ENCODE peak calls at places on chromosomes 2 and 18, in eight cellular contexts. A is BE2C, W is lower lobe of right lung, H is tibial artery, T is K562, B is endodermal cell, Y is AG04450, P is psoas muscle. I is an unnamed sample. For H3K9me3, the result is how much of the 10 kb centered on the place peaks cover.

GRCh38 chr2:181275643-181276070 is 181.5 kb upstream of the ITGA4 start:
- DNase-seq in P (no peak), A (no peak), Y (no peak), B (peak), H (no peak), T (no peak), W (no peak), I (no peak)

GRCh38 chr18:74906189-74906588 is 302.8 kb downstream of the PTGR3 start:
- DNase-seq in A (no peak), B (no peak), P (no peak), Y (peak), H (no peak), T (no peak), W (no peak), I (no peak)

GRCh38 chr2:45860136-45861106 is 208.9 kb downstream of the PRKCE start:
- DNase-seq in P (peak), H (no peak), W (peak), B (peak), T (no peak), Y (no peak), A (peak), I (peak)

GRCh38 chr2:128640847-128641360 is 322.2 kb upstream of the HS6ST1 start:
- DNase-seq in H (peak), P (no peak), T (no peak), Y (no peak), B (peak), A (no peak), W (no peak), I (no peak)

GRCh38 chr2:134917219-134917957 is 1.2 kb upstream of the CCNT2 start:
- DNase-seq in P (peak), B (peak), T (peak), H (no peak), W (peak), A (no peak), Y (no peak), I (peak)

GRCh38 chr2:172972005-172972619 is 103.5 kb upstream of the MAP3K20 start:
- DNase-seq in Y (no peak), A (peak), B (peak), H (no peak), P (no peak), W (peak), T (peak), I (peak)

GRCh38 chr2:15554525-15555218 is 6.5 kb downstream of the NBAS start:
- DNase-seq in H (no peak), A (no peak), P (no peak), T (peak), B (no peak), W (no peak), Y (no peak), I (no peak)

GRCh38 chr18:21599585-21600525 is 649 bp downstream of the ESCO1 start:
- DNase-seq in T (peak), A (peak), Y (no peak), H (peak), P (peak), B (peak), W (peak), I (peak)

GRCh38 chr2:50606860-50607259 is 425.1 kb downstream of the NRXN1 start:
- DNase-seq in Y (no peak), A (no peak), W (no peak), P (no peak), T (no peak), B (no peak), H (no peak), I (no peak)

GRCh38 chr2:182715121-182715895 is 749 bp upstream of the DNAJC10 start:
- DNase-seq in T (no peak), P (no peak), W (no peak), Y (no peak), A (no peak), H (no peak), B (no peak), I (no peak)

GRCh38 chr2:31694444-31694843 is 113.7 kb upstream of the SRD5A2 start:
- DNase-seq in B (no peak), W (no peak), A (no peak), T (peak), P (no peak), Y (no peak), H (no peak), I (no peak)
- H3K9me3 ChIP-seq in B (half or more), W (under half), A (under half), T (under half), P (under half), Y (under half), H (half or more), I (under half)

DNA sequence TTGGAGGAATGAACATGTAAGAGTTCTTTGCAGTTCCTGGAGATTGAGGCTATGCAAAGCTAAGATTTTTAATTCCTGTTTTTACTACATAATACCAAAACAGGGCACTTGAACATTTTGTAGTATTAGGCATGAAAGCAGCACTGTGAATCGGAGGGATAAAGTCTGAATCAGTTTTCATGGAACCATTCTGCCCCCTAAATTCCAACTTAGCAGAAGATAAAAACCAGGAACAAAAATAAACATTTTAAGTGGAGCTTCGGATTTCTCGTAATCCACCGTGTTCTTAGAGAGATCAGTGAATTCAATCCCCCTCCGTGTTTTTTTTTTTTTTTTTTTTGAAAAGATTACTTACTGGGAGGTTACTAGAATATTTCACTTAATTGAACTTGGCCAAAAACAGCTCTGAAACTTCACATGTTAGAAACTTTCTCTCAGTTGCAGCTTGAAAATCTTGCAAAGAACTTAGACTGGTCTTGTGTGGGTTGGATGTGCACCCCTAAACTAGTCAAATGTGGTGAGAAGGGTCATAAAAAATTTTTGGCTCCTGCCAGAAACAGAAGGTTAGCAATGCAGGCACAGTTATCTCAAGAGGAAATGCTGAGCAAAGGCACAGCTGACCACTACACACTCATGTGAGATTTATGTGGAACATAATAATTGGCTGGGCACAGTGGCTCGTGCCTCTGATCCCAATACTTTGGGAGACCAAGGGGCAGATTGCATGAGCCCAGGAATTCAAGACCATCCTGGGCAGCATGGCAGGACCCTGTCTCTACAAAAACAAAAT is 145.4 kb upstream of the RNF152 start:
- DNase-seq in B (no peak), P (no peak), A (no peak), Y (no peak), H (no peak), T (no peak), W (no peak), I (no peak)
- H3K4me3 ChIP-seq in B (no peak), P (no peak), A (no peak), Y (no peak), H (no peak), T (no peak), W (no peak), I (no peak)

DNA sequence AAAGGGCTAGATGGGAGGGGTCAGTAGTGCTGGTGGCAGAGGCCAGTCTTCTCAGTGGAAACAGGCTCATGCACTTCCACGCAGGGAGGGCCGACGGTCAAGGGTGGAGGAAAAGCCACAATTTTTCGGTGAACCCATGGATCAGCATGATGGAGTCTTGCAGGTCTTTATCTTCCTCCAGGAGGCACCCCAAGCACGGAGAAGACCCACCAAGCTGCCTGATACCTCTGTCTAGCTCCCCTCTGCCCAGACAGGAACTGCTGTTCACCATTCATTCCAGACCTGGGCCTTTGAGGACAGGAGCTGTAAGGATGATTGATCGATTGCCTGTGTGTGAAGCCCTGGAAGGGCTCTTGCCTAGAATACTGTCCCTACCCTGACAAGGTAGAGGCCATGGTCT is 2.8 kb upstream of the LRRFIP1 start:
- DNase-seq in W (no peak), A (no peak), P (no peak), B (no peak), H (no peak), T (peak), Y (no peak), I (no peak)
- TF ChIP-seq CTCF in W (no peak), A (no peak), P (no peak), B (no peak), H (no peak), T (peak), Y (no peak), I (peak)

GRCh38 chr2:196291418-196291817 is 120.0 kb upstream of the STK17B start:
- DNase-seq in T (no peak), H (no peak), P (no peak), W (no peak), A (no peak), Y (no peak), B (no peak), I (no peak)
- H3K9me3 ChIP-seq in T (under half), H (under half), P (under half), W (under half), A (under half), Y (under half), B (under half), I (under half)

GRCh38 chr18:48933578-48934399 is 17.0 kb downstream of the SMAD7 start:
- DNase-seq in W (peak), A (no peak), B (no peak), Y (no peak), P (no peak), H (peak), T (peak), I (no peak)
- H3K4me3 ChIP-seq in W (peak), A (no peak), B (no peak), Y (no peak), P (peak), H (peak), T (no peak), I (no peak)

GRCh38 chr2:25168256-25169072 is at the start of gene POMC:
- DNase-seq in A (peak), B (peak), H (no peak), T (no peak), W (peak), Y (no peak), P (peak), I (peak)
- TF ChIP-seq CTCF in A (no peak), B (peak), H (no peak), T (no peak), W (no peak), Y (no peak), P (no peak), I (no peak)

I was measured in body of pancreas.